ENCODE peak calls at places on chromosomes 16 and 17, in ten cellular contexts. D is mammary epithelial cell, L is AG04449, S is GM10248, E is transverse colon, H is A549, I is choroid plexus epithelial cell, Q is RWPE1, M is GM12878, U is type B pancreatic cell. T is an unnamed sample.
A peak's percentile ranks its signal among the peaks of the same experiment; 100 is the strongest.

GRCh38 chr17:78498848-78499247 is 78.3 kb downstream of the DNAH17 start:
- DNase-seq in L (no peak), D (no peak), S (no peak), H (no peak), Q (no peak), E (no peak), M (no peak), U (no peak), I (no peak), T (no peak)

GRCh38 chr17:69055334-69055733 is 5.4 kb downstream of the ABCA9 start:
- DNase-seq in L (no peak), Q (no peak), M (no peak), I (no peak), U (no peak), E (no peak), H (no peak), D (no peak), S (no peak), T (no peak)

GRCh38 chr17:81422776-81423697 is 27.8 kb downstream of the BAHCC1 start:
- DNase-seq in L (peak; percentile 79), E (peak; percentile 60), H (peak; percentile 96), M (no peak), U (no peak), D (peak; percentile 93), Q (peak; percentile 93), S (no peak), I (peak; percentile 87), T (peak; percentile 71)

GRCh38 chr17:82611140-82612058 is 36.8 kb downstream of the WDR45B start:
- DNase-seq in U (no peak), I (peak; percentile 39), L (no peak), S (no peak), H (no peak), D (no peak), M (no peak), E (no peak), Q (no peak), T (no peak)

GRCh38 chr16:2770057-2770780 is 6.9 kb downstream of the ELOB start:
- DNase-seq in L (no peak), M (no peak), I (no peak), H (peak; percentile 55), E (no peak), D (no peak), S (no peak), U (no peak), Q (no peak), T (peak; percentile 45)

GRCh38 chr16:66572356-66572755 is 6.1 kb downstream of the CMTM1 start:
- DNase-seq in S (no peak), E (no peak), H (no peak), D (no peak), Q (no peak), M (no peak), U (no peak), L (no peak), I (no peak), T (no peak)

GRCh38 chr16:56609463-56609921 is 1.1 kb downstream of the MT2A start:
- DNase-seq in D (peak; percentile 85), H (peak; percentile 53), E (peak; percentile 86), M (peak; percentile 87), Q (peak; percentile 78), U (no peak), S (peak; percentile 77), L (peak; percentile 60), I (peak; percentile 94), T (peak; percentile 52)

GRCh38 chr17:1078831-1079561 is 82.1 kb downstream of the TIMM22 start:
- DNase-seq in I (no peak), H (no peak), M (no peak), U (no peak), Q (no peak), L (no peak), S (no peak), D (no peak), E (no peak), T (no peak)

GRCh38 chr17:42865638-42866094 is 14.7 kb downstream of the AOC3 start:
- DNase-seq in M (no peak), D (no peak), H (no peak), L (no peak), Q (no peak), I (no peak), S (no peak), E (no peak), U (no peak), T (no peak)

GRCh38 chr17:45218895-45219661 is 2.6 kb upstream of the FMNL1 start:
- DNase-seq in Q (peak; percentile 70), L (peak; percentile 37), D (peak; percentile 55), E (peak; percentile 90), H (peak; percentile 87), S (peak; percentile 74), I (peak; percentile 87), U (peak; percentile 91), M (no peak), T (peak; percentile 95)

GRCh38 chr16:4136229-4136813 is 20.1 kb upstream of the ADCY9 start:
- DNase-seq in E (peak; percentile 72), D (peak; percentile 90), H (peak; percentile 47), L (no peak), U (no peak), Q (peak; percentile 94), I (no peak), S (no peak), M (no peak), T (peak; percentile 84)

GRCh38 chr16:84834403-84834772 is 14.6 kb downstream of the CRISPLD2 start:
- DNase-seq in L (no peak), Q (no peak), I (no peak), E (no peak), M (no peak), D (no peak), U (no peak), S (no peak), H (no peak), T (no peak)

GRCh38 chr17:17186051-17186450 is 20.1 kb downstream of the PLD6 start:
- DNase-seq in Q (peak; percentile 68), D (peak; percentile 78), H (no peak), L (no peak), U (no peak), M (no peak), S (peak; percentile 60), E (no peak), I (peak; percentile 38), T (peak; percentile 52)

GRCh38 chr17:77735341-77736206 is 222.9 kb upstream of the TNRC6C start:
- DNase-seq in S (no peak), I (peak; percentile 18), Q (peak; percentile 22), E (no peak), L (no peak), H (no peak), U (peak; percentile 67), M (no peak), D (no peak), T (no peak)

GRCh38 chr17:77107506-77108433 is 33.0 kb upstream of the SEC14L1 start:
- DNase-seq in Q (no peak), S (peak; percentile 64), D (no peak), L (no peak), I (peak; percentile 45), U (no peak), H (no peak), E (peak; percentile 59), M (peak; percentile 94), T (no peak)

GRCh38 chr16:79069634-79070033 is 530.9 kb downstream of the MAF start:
- DNase-seq in M (no peak), L (no peak), E (no peak), U (no peak), H (no peak), D (no peak), Q (no peak), I (no peak), S (no peak), T (no peak)
- TF ChIP-seq CTCF in M (no peak), L (no peak), E (no peak), U (no peak), H (no peak), D (no peak), Q (no peak), I (no peak), S (no peak), T (no peak)

GRCh38 chr17:80024206-80024972 is 11.3 kb downstream of the TBC1D16 start:
- DNase-seq in Q (no peak), U (no peak), S (no peak), E (no peak), D (peak; percentile 4), H (no peak), I (no peak), L (no peak), M (no peak), T (no peak)

GRCh38 chr17:80023261-80024205 is 12.1 kb downstream of the TBC1D16 start:
- DNase-seq in S (no peak), E (peak; percentile 34), U (no peak), D (no peak), M (no peak), Q (no peak), I (no peak), L (no peak), H (no peak), T (no peak)

GRCh38 chr17:80025796-80026195 is 9.9 kb downstream of the TBC1D16 start:
- DNase-seq in L (no peak), I (peak; percentile 34), M (no peak), D (no peak), H (no peak), Q (no peak), S (no peak), E (no peak), U (no peak), T (no peak)

GRCh38 chr17:80026359-80027042 is 9.2 kb downstream of the TBC1D16 start:
- DNase-seq in H (no peak), E (peak; percentile 44), M (no peak), D (no peak), I (no peak), Q (no peak), S (no peak), U (no peak), L (no peak), T (no peak)

GRCh38 chr17:80025140-80025539 is 10.5 kb downstream of the TBC1D16 start:
- DNase-seq in E (peak; percentile 44), D (no peak), U (no peak), S (no peak), I (no peak), L (no peak), H (no peak), M (no peak), Q (no peak), T (no peak)
- TF ChIP-seq CTCF in E (no peak), D (no peak), U (no peak), S (no peak), I (no peak), L (no peak), H (no peak), M (no peak), Q (no peak), T (no peak)

GRCh38 chr17:21058098-21058893 is 15.5 kb upstream of the USP22 start:
- DNase-seq in S (no peak), Q (no peak), U (no peak), I (peak; percentile 83), M (no peak), L (no peak), H (peak; percentile 47), E (no peak), D (peak; percentile 9), T (no peak)
- TF ChIP-seq CTCF in S (no peak), Q (no peak), U (no peak), I (peak; percentile 61), M (no peak), L (peak; percentile 28), H (no peak), E (no peak), D (peak; percentile 5), T (no peak)

DNA sequence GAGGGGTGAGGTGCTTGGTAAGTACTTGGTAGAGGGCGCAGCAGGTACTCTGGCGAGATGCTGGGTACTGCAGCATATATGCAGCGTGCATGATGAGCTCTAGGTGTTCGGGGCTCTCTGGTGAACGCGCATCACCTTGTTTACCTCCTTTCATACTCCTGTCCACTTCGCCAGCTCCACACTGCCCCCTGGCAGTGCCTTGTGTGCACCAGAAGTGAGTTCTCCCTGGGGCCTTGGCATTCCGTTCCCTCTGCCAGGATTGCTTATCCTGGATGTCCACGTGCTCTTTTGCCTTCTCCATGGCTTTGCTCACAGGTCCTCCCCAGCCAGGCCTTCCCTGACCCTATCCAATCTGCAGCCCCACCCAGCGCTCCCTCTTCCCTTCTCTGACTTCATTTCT is 154.2 kb downstream of the MRM1 start:
- DNase-seq in Q (no peak), D (peak; percentile 18), S (peak; percentile 39), L (no peak), I (peak; percentile 20), E (peak; percentile 67), M (no peak), H (peak; percentile 74), U (no peak), T (peak; percentile 84)
- TF ChIP-seq CTCF in Q (no peak), D (peak; percentile 47), S (peak; percentile 39), L (peak; percentile 14), I (peak; percentile 62), E (peak; percentile 40), M (peak; percentile 49), H (peak; percentile 56), U (peak; percentile 62), T (peak; percentile 93)